ENCODE peak calls at places on chromosomes 11 and 22, in six cellular contexts. X is heart right ventricle, W is SK-N-SH, E is body of pancreas, I is right cardiac atrium, O is cardiac muscle cell. R is an unnamed sample.

GRCh38 chr22:37634505-37635002 is 4.9 kb upstream of the SH3BP1 start:
- DNase-seq in X (peak; percentile 45), I (no peak), E (no peak), W (peak; percentile 68), O (no peak), R (no peak)

GRCh38 chr11:92702771-92703170 is 266.7 kb upstream of the MTNR1B start:
- DNase-seq in O (no peak), E (no peak), I (no peak), X (no peak), W (no peak), R (no peak)

GRCh38 chr11:44568706-44569473 is 3.4 kb downstream of the CD82 start:
- DNase-seq in O (no peak), E (peak; percentile 49), I (peak; percentile 81), X (peak; percentile 54), W (peak; percentile 38), R (no peak)

GRCh38 chr11:69912161-69912910 is 93.1 kb upstream of the FGF3 start:
- DNase-seq in I (peak; percentile 61), E (peak; percentile 22), X (no peak), W (no peak), O (no peak), R (no peak)

GRCh38 chr11:47003180-47003877 is 66.8 kb downstream of the CSTPP1 start:
- DNase-seq in I (peak; percentile 40), E (peak; percentile 16), W (no peak), X (no peak), O (no peak), R (peak; percentile 11)

GRCh38 chr11:112280268-112281126 is 19.8 kb upstream of the PLET1 start:
- DNase-seq in O (peak; percentile 90), X (no peak), W (peak; percentile 85), I (peak; percentile 69), E (peak; percentile 75), R (peak; percentile 37)

GRCh38 chr22:47123006-47123826 is 360.8 kb downstream of the TBC1D22A start:
- DNase-seq in O (no peak), W (no peak), X (no peak), E (peak; percentile 13), I (no peak), R (no peak)

GRCh38 chr11:113730887-113731726 is 25.0 kb upstream of the TMPRSS5 start:
- DNase-seq in O (peak; percentile 79), X (no peak), I (no peak), E (peak; percentile 41), W (peak; percentile 62), R (peak; percentile 46)

GRCh38 chr11:130023204-130023603 is 20.6 kb upstream of the PRDM10 start:
- DNase-seq in I (no peak), O (no peak), E (no peak), W (no peak), X (no peak), R (peak; percentile 56)

GRCh38 chr11:16889905-16890304 is 124.3 kb downstream of the PLEKHA7 start:
- DNase-seq in E (no peak), O (no peak), W (no peak), X (no peak), I (no peak), R (no peak)

GRCh38 chr11:563812-564578 is 3.2 kb downstream of the RASSF7 start:
- DNase-seq in W (no peak), I (peak; percentile 43), X (no peak), E (no peak), O (no peak), R (peak; percentile 26)

GRCh38 chr22:43491177-43491576 is 79.4 kb downstream of the MPPED1 start:
- DNase-seq in X (no peak), W (no peak), I (no peak), O (no peak), E (no peak), R (no peak)

GRCh38 chr11:11975201-11976092 is 33.0 kb downstream of the DKK3 start:
- DNase-seq in W (no peak), I (no peak), O (no peak), E (no peak), X (no peak), R (no peak)

GRCh38 chr11:112785717-112786116 is 175.5 kb upstream of the NCAM1 start:
- DNase-seq in X (no peak), O (no peak), I (peak; percentile 69), E (no peak), W (no peak), R (no peak)

GRCh38 chr22:41943661-41944209 is 3.2 kb downstream of the CENPM start:
- DNase-seq in W (no peak), X (no peak), E (no peak), I (no peak), O (no peak), R (no peak)

GRCh38 chr11:29937526-29937925 is 79.3 kb downstream of the KCNA4 start:
- DNase-seq in I (no peak), E (no peak), X (no peak), W (no peak), O (no peak), R (no peak)

GRCh38 chr11:126277780-126278179 is 5.1 kb upstream of the TIRAP start:
- DNase-seq in W (no peak), O (no peak), X (no peak), E (no peak), I (no peak), R (no peak)

GRCh38 chr11:19651654-19652053 is 61.0 kb upstream of the NAV2 start:
- DNase-seq in O (no peak), W (no peak), X (no peak), I (no peak), E (no peak), R (no peak)

GRCh38 chr22:48205790-48206189 is 1443.3 kb downstream of the TBC1D22A start:
- DNase-seq in W (no peak), I (no peak), O (no peak), X (no peak), E (no peak), R (no peak)

GRCh38 chr11:32374261-32374711 is 61.1 kb downstream of the WT1 start:
- DNase-seq in E (no peak), I (no peak), W (peak; percentile 45), X (no peak), O (peak; percentile 74), R (peak; percentile 50)
- H3K4me3 ChIP-seq in E (no peak overlapping the region), I (no peak overlapping the region), W (no peak overlapping the region), X (no peak overlapping the region), O (no peak overlapping the region), R (no peak overlapping the region)

DNA sequence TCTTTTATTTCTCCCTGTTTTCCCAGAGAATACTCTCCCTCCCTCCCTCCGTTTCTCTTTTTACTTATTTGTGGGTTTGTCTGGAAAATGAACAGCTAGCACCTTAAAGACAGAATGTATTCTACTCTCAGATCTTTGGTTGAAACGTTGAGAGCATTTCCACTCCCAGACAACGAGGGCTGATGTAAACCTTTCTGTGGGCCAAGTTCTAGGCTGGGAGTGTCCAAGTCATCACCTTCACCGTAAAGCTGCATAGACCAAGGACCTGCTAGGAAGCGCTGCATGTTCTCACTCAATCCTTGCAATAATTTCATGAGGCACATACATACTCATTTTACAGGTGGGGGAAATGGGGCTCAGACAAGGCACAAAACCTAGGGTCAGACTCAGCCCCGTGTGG is 32.4 kb downstream of the MYH9 start:
- DNase-seq in X (no peak), O (no peak), I (peak; percentile 33), E (no peak), W (no peak), R (no peak)
- H3K4me3 ChIP-seq in X (peak overlapping the region; percentile 13), O (no peak overlapping the region), I (peak overlapping the region; percentile 21), E (no peak overlapping the region), W (no peak overlapping the region), R (no peak overlapping the region)

DNA sequence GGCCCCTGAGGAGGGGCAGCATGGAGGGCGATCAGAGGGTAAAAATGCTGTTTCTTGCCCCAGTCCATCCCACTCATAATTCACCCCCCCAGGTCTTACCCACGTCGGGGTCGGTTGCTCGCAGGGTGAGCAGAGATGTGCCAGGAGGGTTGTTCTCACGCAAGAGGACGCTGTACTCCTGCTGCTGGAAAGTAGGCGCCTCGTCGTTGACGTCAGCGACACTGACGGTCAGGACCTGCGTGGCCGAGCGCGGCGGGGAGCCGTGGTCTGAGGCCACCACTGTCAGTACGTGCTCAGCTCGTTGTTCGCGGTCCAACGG is 10.3 kb upstream of the TPP1 start:
- DNase-seq in I (no peak), W (no peak), O (no peak), E (no peak), X (no peak), R (no peak)
- H3K4me3 ChIP-seq in I (no peak overlapping the region), W (no peak overlapping the region), O (no peak overlapping the region), E (no peak overlapping the region), X (no peak overlapping the region), R (no peak overlapping the region)

GRCh38 chr11:37230865-37231264 is 632.8 kb upstream of the RAG2 start:
- DNase-seq in E (no peak), O (no peak), X (no peak), W (no peak), I (no peak), R (no peak)
- H3K4me3 ChIP-seq in E (no peak overlapping the region), O (no peak overlapping the region), X (no peak overlapping the region), W (no peak overlapping the region), I (no peak overlapping the region), R (no peak overlapping the region)

DNA sequence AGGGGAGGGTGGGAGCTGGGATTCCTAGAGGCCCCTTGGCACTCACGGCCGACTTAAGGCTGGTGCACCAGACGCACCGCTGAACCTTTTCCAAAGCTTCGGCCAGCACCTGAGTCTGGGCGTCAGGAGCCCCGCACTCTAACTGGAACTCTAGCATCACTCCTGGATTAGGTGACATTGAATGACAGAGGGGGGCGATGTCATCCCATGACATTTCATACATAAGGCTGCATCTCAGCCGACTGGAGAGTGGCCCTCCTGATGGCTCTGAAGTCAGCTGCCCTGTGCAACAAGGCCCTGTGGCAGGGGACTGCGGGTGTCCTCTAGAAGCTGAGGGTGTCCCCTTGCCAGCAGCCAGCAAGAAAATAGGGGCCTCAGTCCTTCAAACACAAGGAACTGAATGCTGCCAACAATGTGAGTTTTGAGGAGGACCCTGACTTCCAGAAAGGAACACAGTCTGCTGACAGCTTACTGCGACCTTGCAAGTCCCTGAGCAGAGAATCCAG is 10.1 kb upstream of the FADS3 start:
- DNase-seq in E (no peak), O (no peak), X (no peak), W (no peak), I (no peak), R (no peak)
- H3K4me3 ChIP-seq in E (no peak overlapping the region), O (no peak overlapping the region), X (no peak overlapping the region), W (no peak overlapping the region), I (no peak overlapping the region), R (no peak overlapping the region)

GRCh38 chr11:120030411-120030810 is 107.5 kb downstream of the TRIM29 start:
- DNase-seq in I (no peak), X (no peak), O (no peak), W (no peak), E (no peak), R (no peak)

GRCh38 chr11:120029321-120029720 is 108.6 kb downstream of the TRIM29 start:
- DNase-seq in I (no peak), W (no peak), X (no peak), E (no peak), O (no peak), R (no peak)

GRCh38 chr11:120027546-120028180 is 110.2 kb downstream of the TRIM29 start:
- DNase-seq in W (no peak), I (no peak), E (no peak), O (no peak), X (no peak), R (no peak)

GRCh38 chr11:120025606-120026335 is 112.1 kb downstream of the TRIM29 start:
- DNase-seq in O (no peak), E (no peak), W (no peak), I (no peak), X (no peak), R (no peak)

GRCh38 chr11:120028181-120028935 is 109.6 kb downstream of the TRIM29 start:
- DNase-seq in W (no peak), O (no peak), X (no peak), I (no peak), E (no peak), R (no peak)
- H3K4me3 ChIP-seq in W (no peak overlapping the region), O (no peak overlapping the region), X (no peak overlapping the region), I (no peak overlapping the region), E (no peak overlapping the region), R (no peak overlapping the region)